ENCODE peak calls at places on chromosome 18, in four cellular contexts. B, I, F and K are unnamed samples.

GRCh38 chr18:55494899-55495298 is 93.1 kb downstream of the TCF4 start:
- DNase-seq in B (no peak), I (peak), F (peak), K (no peak)

GRCh38 chr18:2898131-2898640 is 51.4 kb downstream of the EMILIN2 start:
- DNase-seq in B (no peak), I (peak), F (peak), K (no peak)

GRCh38 chr18:34114996-34115395 is 109.7 kb downstream of the NOL4 start:
- DNase-seq in B (no peak), I (no peak), F (peak), K (no peak)

GRCh38 chr18:58862851-58863538 is 1.7 kb upstream of the ZNF532 start:
- DNase-seq in B (peak), I (peak), F (peak), K (peak)

GRCh38 chr18:36518839-36519238 is 221.3 kb downstream of the FHOD3 start:
- DNase-seq in B (no peak), I (no peak), F (no peak), K (no peak)

GRCh38 chr18:63237486-63237885 is 82.1 kb downstream of the BCL2 start:
- DNase-seq in B (peak), I (no peak), F (peak), K (no peak)

GRCh38 chr18:56175309-56175708 is 463.1 kb downstream of the TXNL1 start:
- DNase-seq in B (no peak), I (no peak), F (no peak), K (no peak)

GRCh38 chr18:48814490-48815181 is 136.1 kb downstream of the SMAD7 start:
- DNase-seq in B (no peak), I (peak), F (no peak), K (no peak)

GRCh38 chr18:28961669-28962228 is 784.8 kb upstream of the CDH2 start:
- DNase-seq in B (peak), I (no peak), F (peak), K (peak)

GRCh38 chr18:78151948-78152725 is 827.5 kb upstream of the SALL3 start:
- DNase-seq in B (no peak), I (no peak), F (no peak), K (no peak)

GRCh38 chr18:40534748-40535147 is 1420.3 kb upstream of the PIK3C3 start:
- DNase-seq in B (no peak), I (peak), F (peak), K (no peak)

GRCh38 chr18:11323359-11323819 is 174.0 kb upstream of the PIEZO2 start:
- DNase-seq in B (peak), I (peak), F (peak), K (no peak)

GRCh38 chr18:45576906-45577305 is 38.4 kb upstream of the SLC14A2 start:
- DNase-seq in B (no peak), I (no peak), F (no peak), K (no peak)

GRCh38 chr18:68662779-68663178 is 52.1 kb downstream of the TMX3 start:
- DNase-seq in B (peak), I (peak), F (peak), K (no peak)

GRCh38 chr18:48638451-48638850 is 99.6 kb downstream of the CTIF start:
- DNase-seq in B (no peak), I (no peak), F (no peak), K (no peak)

GRCh38 chr18:46313521-46313920 is 209.3 kb downstream of the HAUS1 start:
- DNase-seq in B (no peak), I (no peak), F (no peak), K (no peak)

GRCh38 chr18:47883771-47884413 is 46.6 kb downstream of the SMAD2 start:
- DNase-seq in B (no peak), I (peak), F (peak), K (peak)

GRCh38 chr18:40215981-40216380 is 1739.1 kb upstream of the PIK3C3 start:
- DNase-seq in B (peak), I (no peak), F (no peak), K (no peak)

GRCh38 chr18:39966275-39966674 is 1988.8 kb upstream of the PIK3C3 start:
- DNase-seq in B (no peak), I (no peak), F (no peak), K (no peak)

GRCh38 chr18:47184419-47185050 is 8.4 kb upstream of the IER3IP1 start:
- DNase-seq in B (peak), I (no peak), F (peak), K (peak)

GRCh38 chr18:57768557-57769326 is 34.4 kb downstream of the ATP8B1 start:
- DNase-seq in B (no peak), I (peak), F (peak), K (peak)

GRCh38 chr18:57956495-57956894 is 87.5 kb upstream of the NEDD4L start:
- DNase-seq in B (no peak), I (no peak), F (no peak), K (no peak)

GRCh38 chr18:13137041-13137938 is 81.3 kb upstream of the LDLRAD4 start:
- DNase-seq in B (no peak), I (peak), F (peak), K (peak)

GRCh38 chr18:57243624-57244179 is 96.8 kb downstream of the BOD1L2 start:
- DNase-seq in B (no peak), I (no peak), F (no peak), K (no peak)

GRCh38 chr18:30903566-30903965 is 139.0 kb downstream of the DSC3 start:
- DNase-seq in B (peak), I (peak), F (peak), K (no peak)

GRCh38 chr18:48563027-48563426 is 24.2 kb downstream of the CTIF start:
- DNase-seq in B (peak), I (peak), F (peak), K (peak)

GRCh38 chr18:21112140-21112473 is 494 bp upstream of the ROCK1 start:
- DNase-seq in B (no peak), I (no peak), F (no peak), K (no peak)

GRCh38 chr18:57794951-57795728 is 8.0 kb downstream of the ATP8B1 start:
- DNase-seq in B (no peak), I (no peak), F (no peak), K (no peak)

GRCh38 chr18:35026407-35027061 is 14.7 kb upstream of the MAPRE2 start:
- DNase-seq in B (no peak), I (no peak), F (no peak), K (no peak)

GRCh38 chr18:12000072-12000659 is 18.9 kb downstream of the IMPA2 start:
- DNase-seq in B (no peak), I (no peak), F (no peak), K (no peak)

GRCh38 chr18:12702221-12703095 is at the start of the genes CEP76 and PSMG2:
- DNase-seq in B (peak), I (peak), F (peak), K (peak)

GRCh38 chr18:23964282-23965238 is 50.0 kb upstream of the TTC39C start:
- DNase-seq in B (peak), I (no peak), F (no peak), K (no peak)

GRCh38 chr18:55786651-55787272 is 198.8 kb upstream of the TCF4 start:
- DNase-seq in B (no peak), I (peak), F (peak), K (no peak)

GRCh38 chr18:51654441-51655326 is 457.2 kb upstream of the MEX3C start:
- DNase-seq in B (no peak), I (no peak), F (no peak), K (no peak)

GRCh38 chr18:50143295-50143694 is 51.7 kb downstream of the MYO5B start:
- DNase-seq in B (no peak), I (no peak), F (peak), K (no peak)

GRCh38 chr18:58934933-58935577 is 70.4 kb downstream of the ZNF532 start:
- DNase-seq in B (no peak), I (no peak), F (no peak), K (no peak)

GRCh38 chr18:4842287-4842686 is 354.8 kb downstream of the AKAIN1 start:
- DNase-seq in B (no peak), I (no peak), F (no peak), K (no peak)

GRCh38 chr18:12079504-12080237 is 14.0 kb upstream of the ANKRD62 start:
- DNase-seq in B (no peak), I (peak), F (peak), K (peak)

GRCh38 chr18:28177828-28178635 is 1.1 kb upstream of the CDH2 start:
- DNase-seq in B (peak), I (peak), F (peak), K (peak)

GRCh38 chr18:12031836-12032235 is 50.5 kb downstream of the IMPA2 start:
- DNase-seq in B (no peak), I (peak), F (peak), K (no peak)

DNA sequence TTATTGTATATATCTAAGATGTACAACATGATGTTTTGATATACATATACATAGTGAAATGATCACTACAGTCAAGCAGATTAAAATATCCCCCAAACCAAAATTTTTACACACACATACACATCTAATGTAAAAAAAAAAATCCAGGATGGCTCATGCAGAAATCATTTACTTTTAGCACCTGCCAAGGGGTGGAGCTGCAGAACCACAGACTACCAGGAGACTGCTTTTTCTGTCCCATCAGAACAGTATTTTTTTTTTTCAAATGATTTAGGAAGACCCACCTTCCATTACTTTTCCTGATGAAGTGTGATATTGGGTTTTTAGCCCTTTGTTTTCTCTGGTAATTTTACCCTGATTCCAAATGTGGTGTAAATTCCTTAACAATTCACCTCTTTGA is 61.9 kb downstream of the AQP4 start:
- DNase-seq in B (no peak), I (no peak), F (no peak), K (no peak)
- TF ChIP-seq CTCF in B (no peak), I (no peak), F (no peak), K (no peak)

DNA sequence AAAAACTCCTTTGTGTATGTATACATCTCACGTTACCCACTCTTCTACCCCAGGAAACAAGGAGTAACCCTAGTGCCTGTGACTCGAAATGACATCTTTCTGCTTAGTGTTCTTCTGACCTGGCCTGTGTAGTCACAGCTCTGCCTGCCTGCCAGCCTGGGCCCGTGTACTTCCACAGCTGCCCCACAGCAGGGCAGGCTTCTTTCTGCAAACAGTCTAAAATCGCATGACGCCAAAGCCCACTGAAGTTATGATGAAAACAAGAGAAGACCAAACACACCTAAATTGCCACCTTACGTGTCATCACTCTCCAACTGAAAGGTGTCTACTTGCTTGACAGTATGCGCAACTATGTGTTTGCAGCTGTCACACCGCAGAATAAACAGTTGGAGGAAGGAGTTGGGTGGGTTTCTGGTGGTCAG is 1.5 kb downstream of the GAREM1 start:
- DNase-seq in B (peak), I (peak), F (peak), K (peak)
- TF ChIP-seq CTCF in B (no peak), I (peak), F (peak), K (no peak)

DNA sequence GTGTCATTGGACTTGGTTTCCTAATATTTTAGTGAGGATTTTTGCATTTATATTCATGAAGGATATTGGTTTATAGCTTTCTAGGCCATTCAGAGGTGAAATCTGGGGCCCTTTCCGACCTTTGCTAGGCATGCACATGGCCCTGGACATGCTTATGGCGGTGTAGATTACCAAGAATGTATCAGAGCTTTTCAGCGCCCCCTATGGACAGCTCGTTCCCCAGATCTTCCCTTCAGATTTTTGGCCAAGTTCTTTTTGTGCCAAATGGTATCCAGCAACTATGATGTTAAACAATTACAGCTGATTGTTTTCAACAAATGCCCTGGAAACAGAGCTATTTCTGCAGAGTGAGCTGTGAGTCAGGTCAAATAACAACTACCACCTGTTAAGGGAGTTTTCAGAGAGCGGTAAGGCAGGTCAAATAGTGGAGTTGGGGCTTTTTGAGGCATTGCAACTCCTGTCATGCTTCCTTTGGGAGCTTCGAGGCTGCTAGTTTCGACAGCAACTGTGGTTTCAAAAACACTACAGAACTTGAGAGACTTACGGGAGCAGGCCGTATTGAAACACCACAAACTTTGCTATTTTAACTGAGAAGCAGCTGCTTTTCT is 188.3 kb downstream of the ZNF516 start:
- DNase-seq in B (no peak), I (no peak), F (no peak), K (no peak)
- TF ChIP-seq CTCF in B (no peak), I (no peak), F (no peak), K (no peak)

GRCh38 chr18:6044773-6045172 is 149.5 kb upstream of the TMEM200C start:
- DNase-seq in B (no peak), I (no peak), F (no peak), K (no peak)
- TF ChIP-seq CTCF in B (no peak), I (peak), F (no peak), K (no peak)

DNA sequence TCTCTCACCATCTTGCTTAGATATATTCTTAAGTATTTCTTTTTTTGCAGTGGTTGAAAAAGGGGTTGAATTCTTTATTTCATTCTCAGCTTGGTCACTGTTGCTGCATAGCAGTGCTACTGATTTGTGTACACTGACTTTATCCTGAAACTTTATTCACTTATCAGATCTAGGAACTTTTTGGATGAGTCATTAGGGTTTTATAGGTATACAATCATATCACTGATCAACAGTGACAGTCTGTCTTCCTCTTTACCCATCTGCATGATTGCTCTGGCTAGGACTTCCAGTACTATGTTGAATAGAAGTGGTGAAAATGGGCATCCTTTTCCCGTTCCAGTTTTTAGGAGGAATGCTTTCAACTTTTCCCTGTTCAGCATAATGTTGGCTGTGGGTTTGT is 6.5 kb downstream of the STARD6 start:
- DNase-seq in B (no peak), I (no peak), F (no peak), K (no peak)
- TF ChIP-seq CTCF in B (no peak), I (no peak), F (no peak), K (no peak)

GRCh38 chr18:74290831-74291770 is 662 bp downstream of the CYB5A start:
- DNase-seq in B (no peak), I (no peak), F (no peak), K (no peak)
- TF ChIP-seq CTCF in B (no peak), I (no peak), F (no peak), K (no peak)

GRCh38 chr18:8505036-8505435 is 104.2 kb upstream of the RAB12 start:
- DNase-seq in B (no peak), I (no peak), F (no peak), K (no peak)

GRCh38 chr18:8508320-8508719 is 100.9 kb upstream of the RAB12 start:
- DNase-seq in B (no peak), I (no peak), F (no peak), K (no peak)

GRCh38 chr18:8506251-8507049 is 102.8 kb upstream of the RAB12 start:
- DNase-seq in B (no peak), I (no peak), F (no peak), K (no peak)

GRCh38 chr18:8507881-8508280 is 101.4 kb upstream of the RAB12 start:
- DNase-seq in B (no peak), I (no peak), F (peak), K (no peak)

GRCh38 chr18:8507361-8507760 is 101.9 kb upstream of the RAB12 start:
- DNase-seq in B (peak), I (no peak), F (peak), K (peak)
- TF ChIP-seq CTCF in B (no peak), I (peak), F (peak), K (peak)

DNA sequence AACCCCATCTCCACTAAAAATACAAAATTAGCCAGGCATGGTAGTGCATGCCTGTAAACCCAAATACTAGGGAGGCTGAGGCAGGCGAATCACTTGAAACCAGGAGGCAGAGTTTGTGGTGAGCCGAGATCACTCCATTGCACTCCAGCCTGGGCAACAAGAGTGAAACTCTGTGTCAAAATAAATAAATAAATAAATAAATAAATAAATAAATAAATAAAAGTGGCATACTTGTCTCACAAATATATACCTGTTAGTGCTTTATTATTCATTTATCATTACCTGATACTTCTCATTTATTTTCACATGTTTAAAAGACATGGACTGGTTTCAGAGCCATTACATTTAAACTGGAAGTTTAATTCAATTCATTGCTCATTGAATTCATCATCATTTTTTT is 491.4 kb upstream of the CDH7 start:
- DNase-seq in B (no peak), I (no peak), F (no peak), K (no peak)
- TF ChIP-seq CTCF in B (no peak), I (no peak), F (no peak), K (no peak)

GRCh38 chr18:76936877-76937276 is 114.5 kb downstream of the ZNF236 start:
- DNase-seq in B (no peak), I (no peak), F (no peak), K (no peak)

GRCh38 chr18:76941284-76941683 is 118.9 kb downstream of the ZNF236 start:
- DNase-seq in B (no peak), I (no peak), F (no peak), K (no peak)

GRCh38 chr18:76938619-76939018 is 116.3 kb downstream of the ZNF236 start:
- DNase-seq in B (no peak), I (no peak), F (no peak), K (no peak)

GRCh38 chr18:76935722-76936337 is 113.5 kb downstream of the ZNF236 start:
- DNase-seq in B (no peak), I (no peak), F (no peak), K (no peak)

GRCh38 chr18:76937597-76937996 is 115.2 kb downstream of the ZNF236 start:
- DNase-seq in B (no peak), I (no peak), F (peak), K (no peak)
- TF ChIP-seq CTCF in B (no peak), I (no peak), F (no peak), K (no peak)